ENCODE peak calls at places on chromosomes 6 and 20, in seven cellular contexts. Z is HS-27A, K is Peyer's patch, R is BJ, A is HT-29, W is left colon, T is AG08396. N is an unnamed sample.
A peak's percentile ranks its signal among the peaks of the same experiment; 100 is the strongest.

GRCh38 chr6:5851261-5851757 is 155.4 kb downstream of the NRN1 start:
- DNase-seq in T (peak; percentile 60), A (no peak), K (peak; percentile 66), W (peak; percentile 74), R (no peak), Z (no peak), N (peak; percentile 83)

GRCh38 chr20:6381887-6382286 is 259.1 kb upstream of the FERMT1 start:
- DNase-seq in W (no peak), R (no peak), K (no peak), T (peak; percentile 17), A (peak; percentile 26), Z (peak; percentile 3), N (peak; percentile 57)

GRCh38 chr20:14526891-14527290 is 189.5 kb upstream of the FLRT3 start:
- DNase-seq in W (no peak), R (no peak), T (no peak), K (no peak), Z (no peak), A (no peak), N (no peak)

GRCh38 chr6:33504486-33504885 is 50.1 kb downstream of the ZBTB9 start:
- DNase-seq in T (no peak), A (no peak), W (no peak), K (no peak), R (no peak), Z (no peak), N (no peak)

GRCh38 chr6:91141352-91141751 is 554.5 kb upstream of the MAP3K7 start:
- DNase-seq in R (no peak), Z (no peak), K (no peak), A (no peak), T (no peak), W (no peak), N (no peak)

GRCh38 chr20:49203011-49203410 is 14.9 kb upstream of the STAU1 start:
- DNase-seq in R (no peak), A (no peak), T (no peak), K (no peak), W (no peak), Z (no peak), N (no peak)

GRCh38 chr6:111837641-111838500 is 35.4 kb downstream of the FYN start:
- DNase-seq in A (no peak), W (no peak), R (no peak), K (no peak), T (no peak), Z (no peak), N (no peak)

GRCh38 chr6:63306446-63306845 is 13.3 kb downstream of the LGSN start:
- DNase-seq in Z (no peak), A (no peak), W (peak; percentile 41), R (no peak), T (no peak), K (no peak), N (no peak)

GRCh38 chr6:162416307-162416706 is 311.3 kb downstream of the PRKN start:
- DNase-seq in T (no peak), R (no peak), A (no peak), Z (no peak), K (no peak), W (no peak), N (no peak)

GRCh38 chr20:62364911-62365736 is 2.0 kb downstream of the LAMA5 start:
- DNase-seq in Z (no peak), R (no peak), K (no peak), W (peak; percentile 57), T (no peak), A (peak; percentile 80), N (peak; percentile 45)

GRCh38 chr6:37940074-37940847 is 120.7 kb downstream of the ZFAND3 start:
- DNase-seq in K (no peak), T (no peak), R (no peak), Z (no peak), A (no peak), W (no peak), N (peak; percentile 24)

GRCh38 chr20:53276143-53276542 is 304.0 kb downstream of the TSHZ2 start:
- DNase-seq in R (no peak), K (no peak), W (no peak), Z (no peak), T (no peak), A (no peak), N (no peak)

GRCh38 chr6:151413372-151414145 is 22.2 kb upstream of the ZBTB2 start:
- DNase-seq in R (no peak), A (no peak), Z (no peak), K (no peak), W (no peak), T (no peak), N (no peak)

GRCh38 chr6:157823523-157824370 is 701 bp downstream of the SNX9 start:
- DNase-seq in W (peak; percentile 75), T (peak; percentile 51), R (no peak), K (peak; percentile 73), Z (no peak), A (peak; percentile 48), N (peak; percentile 79)

GRCh38 chr6:52603000-52603795 is 26.3 kb upstream of the TRAM2 start:
- DNase-seq in Z (peak; percentile 77), R (no peak), K (no peak), W (no peak), T (peak; percentile 30), A (no peak), N (peak; percentile 51)

GRCh38 chr6:83853178-83853967 is at the start of gene RIPPLY2:
- DNase-seq in R (no peak), W (no peak), K (no peak), Z (no peak), T (peak; percentile 25), A (no peak), N (peak; percentile 33)

GRCh38 chr20:406200-407096 is 1.7 kb upstream of the RBCK1 start:
- DNase-seq in R (no peak), T (no peak), A (no peak), Z (no peak), W (no peak), K (no peak), N (no peak)

GRCh38 chr6:56573624-56574023 is 69.1 kb downstream of the DST start:
- DNase-seq in A (no peak), K (no peak), Z (no peak), T (no peak), R (no peak), W (no peak), N (no peak)

GRCh38 chr6:40852667-40853383 is 186.2 kb downstream of the UNC5CL start:
- DNase-seq in Z (no peak), R (no peak), T (no peak), W (no peak), A (peak; percentile 16), K (no peak), N (peak; percentile 23)

GRCh38 chr6:25851961-25852360 is 20.1 kb upstream of the SLC17A1 start:
- DNase-seq in W (no peak), K (no peak), A (no peak), T (no peak), R (no peak), Z (no peak), N (no peak)

GRCh38 chr6:117441824-117442264 is 16.1 kb upstream of the ROS1 start:
- DNase-seq in Z (no peak), A (no peak), K (no peak), R (no peak), T (no peak), W (no peak), N (no peak)

GRCh38 chr20:49676581-49677291 is 36.9 kb downstream of the B4GALT5 start:
- DNase-seq in W (peak; percentile 68), R (no peak), A (peak; percentile 56), K (peak; percentile 48), Z (peak; percentile 38), T (peak; percentile 33), N (no peak)

GRCh38 chr6:169166896-169167580 is 86.6 kb downstream of the THBS2 start:
- DNase-seq in T (no peak), K (no peak), W (no peak), A (no peak), R (no peak), Z (no peak), N (no peak)

GRCh38 chr20:53926428-53927028 is 143.9 kb downstream of the BCAS1 start:
- DNase-seq in A (peak; percentile 82), Z (peak; percentile 83), W (no peak), R (peak; percentile 84), T (peak; percentile 49), K (peak; percentile 65), N (peak; percentile 78)

GRCh38 chr20:48740269-48740603 is 87.6 kb downstream of the PREX1 start:
- DNase-seq in Z (no peak), W (no peak), A (no peak), R (no peak), T (no peak), K (no peak), N (no peak)